ENCODE peak calls at places on chromosomes 1 and 21, in five cellular contexts. One of them, this sample, is unnamed.

GRCh38 chr1:119003413-119004128 is 15.4 kb upstream of the TBX15 start:
- DNase-seq in endothelial cell of umbilical vein: no peak
- DNase-seq in tibial artery: no peak
- DNase-seq in lower lobe of right lung: no peak
- DNase-seq in AG04449: no peak
- DNase-seq in this sample: no peak

GRCh38 chr1:43636006-43636641 is 13.8 kb upstream of the KDM4A start:
- DNase-seq in AG04449: no peak
- DNase-seq in lower lobe of right lung: no peak
- DNase-seq in tibial artery: no peak
- DNase-seq in endothelial cell of umbilical vein: no peak
- DNase-seq in this sample: no peak

GRCh38 chr1:195733826-195734225 is 874.4 kb downstream of the KCNT2 start:
- DNase-seq in lower lobe of right lung: no peak
- DNase-seq in endothelial cell of umbilical vein: no peak
- DNase-seq in tibial artery: no peak
- DNase-seq in AG04449: no peak
- DNase-seq in this sample: peak

GRCh38 chr1:42847111-42847580 is 733 bp downstream of the ZNF691 start:
- DNase-seq in lower lobe of right lung: no peak
- DNase-seq in AG04449: no peak
- DNase-seq in tibial artery: no peak
- DNase-seq in endothelial cell of umbilical vein: no peak
- DNase-seq in this sample: no peak

GRCh38 chr1:181140398-181140797 is 51.9 kb downstream of the IER5 start:
- DNase-seq in AG04449: no peak
- DNase-seq in tibial artery: no peak
- DNase-seq in lower lobe of right lung: no peak
- DNase-seq in endothelial cell of umbilical vein: no peak
- DNase-seq in this sample: no peak

GRCh38 chr1:167066333-167067122 is 23.6 kb downstream of the GPA33 start:
- DNase-seq in tibial artery: peak
- DNase-seq in endothelial cell of umbilical vein: peak
- DNase-seq in lower lobe of right lung: peak
- DNase-seq in AG04449: no peak
- DNase-seq in this sample: no peak

GRCh38 chr1:247366926-247367325 is 35.3 kb upstream of the ZNF496 start:
- DNase-seq in AG04449: no peak
- DNase-seq in lower lobe of right lung: no peak
- DNase-seq in endothelial cell of umbilical vein: no peak
- DNase-seq in tibial artery: no peak
- DNase-seq in this sample: no peak

GRCh38 chr1:222583079-222583478 is 6.7 kb downstream of the TAF1A start:
- DNase-seq in endothelial cell of umbilical vein: no peak
- DNase-seq in AG04449: no peak
- DNase-seq in lower lobe of right lung: no peak
- DNase-seq in tibial artery: no peak
- DNase-seq in this sample: no peak

GRCh38 chr1:12180315-12180714 is 13.5 kb downstream of the TNFRSF1B start:
- DNase-seq in AG04449: no peak
- DNase-seq in tibial artery: peak
- DNase-seq in endothelial cell of umbilical vein: no peak
- DNase-seq in lower lobe of right lung: peak
- DNase-seq in this sample: no peak

GRCh38 chr1:10569531-10569930 is 94.8 kb downstream of the PEX14 start:
- DNase-seq in AG04449: no peak
- DNase-seq in lower lobe of right lung: no peak
- DNase-seq in endothelial cell of umbilical vein: no peak
- DNase-seq in tibial artery: no peak
- DNase-seq in this sample: no peak

GRCh38 chr1:158087320-158087927 is 93.3 kb upstream of the CD1D start:
- DNase-seq in endothelial cell of umbilical vein: peak
- DNase-seq in tibial artery: no peak
- DNase-seq in AG04449: peak
- DNase-seq in lower lobe of right lung: no peak
- DNase-seq in this sample: peak

GRCh38 chr1:73859227-73859626 is 338.7 kb downstream of the LRRIQ3 start:
- DNase-seq in tibial artery: no peak
- DNase-seq in endothelial cell of umbilical vein: no peak
- DNase-seq in lower lobe of right lung: no peak
- DNase-seq in AG04449: no peak
- DNase-seq in this sample: no peak

GRCh38 chr1:63304410-63304809 is 18.0 kb upstream of the FOXD3 start:
- DNase-seq in AG04449: no peak
- DNase-seq in endothelial cell of umbilical vein: no peak
- DNase-seq in lower lobe of right lung: no peak
- DNase-seq in tibial artery: no peak
- DNase-seq in this sample: no peak

GRCh38 chr1:171127481-171127880 is 36.8 kb downstream of the FMO3 start:
- DNase-seq in AG04449: no peak
- DNase-seq in endothelial cell of umbilical vein: no peak
- DNase-seq in lower lobe of right lung: no peak
- DNase-seq in tibial artery: no peak
- DNase-seq in this sample: peak

GRCh38 chr1:34792424-34792823 is 375 bp upstream of the GJA4 start:
- DNase-seq in tibial artery: no peak
- DNase-seq in endothelial cell of umbilical vein: no peak
- DNase-seq in AG04449: no peak
- DNase-seq in lower lobe of right lung: no peak
- DNase-seq in this sample: no peak

GRCh38 chr1:94316836-94317789 is 79.7 kb upstream of the ARHGAP29 start:
- DNase-seq in tibial artery: no peak
- DNase-seq in AG04449: no peak
- DNase-seq in endothelial cell of umbilical vein: peak
- DNase-seq in lower lobe of right lung: no peak
- DNase-seq in this sample: no peak

GRCh38 chr1:118461154-118461553 is 276.1 kb upstream of the SPAG17 start:
- DNase-seq in endothelial cell of umbilical vein: no peak
- DNase-seq in AG04449: no peak
- DNase-seq in lower lobe of right lung: no peak
- DNase-seq in tibial artery: no peak
- DNase-seq in this sample: no peak

GRCh38 chr1:94928293-94928939 is 1.5 kb upstream of the CNN3 start:
- DNase-seq in endothelial cell of umbilical vein: no peak
- DNase-seq in AG04449: no peak
- DNase-seq in lower lobe of right lung: no peak
- DNase-seq in tibial artery: no peak
- DNase-seq in this sample: no peak

GRCh38 chr1:34786521-34787325 is 5.7 kb downstream of the GJB3 start:
- DNase-seq in lower lobe of right lung: peak
- DNase-seq in endothelial cell of umbilical vein: peak
- DNase-seq in AG04449: peak
- DNase-seq in tibial artery: peak
- DNase-seq in this sample: peak

GRCh38 chr1:43980255-43981134 is 1.5 kb downstream of the B4GALT2 start:
- DNase-seq in endothelial cell of umbilical vein: no peak
- DNase-seq in lower lobe of right lung: no peak
- DNase-seq in AG04449: no peak
- DNase-seq in tibial artery: no peak
- DNase-seq in this sample: no peak

GRCh38 chr1:160618327-160618726 is 28.5 kb downstream of the SLAMF1 start:
- DNase-seq in endothelial cell of umbilical vein: no peak
- DNase-seq in AG04449: no peak
- DNase-seq in tibial artery: no peak
- DNase-seq in lower lobe of right lung: no peak
- DNase-seq in this sample: no peak

GRCh38 chr1:205568469-205569361 is 63.1 kb downstream of the ELK4 start:
- DNase-seq in AG04449: no peak
- DNase-seq in endothelial cell of umbilical vein: no peak
- DNase-seq in tibial artery: peak
- DNase-seq in lower lobe of right lung: no peak
- DNase-seq in this sample: no peak
- H3K4me3 ChIP-seq in AG04449: no peak
- H3K4me3 ChIP-seq in endothelial cell of umbilical vein: no peak
- H3K4me3 ChIP-seq in tibial artery: peak
- H3K4me3 ChIP-seq in lower lobe of right lung: peak
- H3K4me3 ChIP-seq in this sample: no peak

GRCh38 chr21:29671728-29672127 is 268.1 kb downstream of the GRIK1 start:
- DNase-seq in tibial artery: no peak
- DNase-seq in AG04449: no peak
- DNase-seq in endothelial cell of umbilical vein: no peak
- DNase-seq in lower lobe of right lung: no peak
- DNase-seq in this sample: no peak
- TF ChIP-seq CTCF in tibial artery: no peak
- TF ChIP-seq CTCF in AG04449: no peak
- TF ChIP-seq CTCF in endothelial cell of umbilical vein: no peak
- TF ChIP-seq CTCF in lower lobe of right lung: no peak
- TF ChIP-seq CTCF in this sample: no peak

GRCh38 chr1:232875536-232875935 is 70.3 kb downstream of the MAP10 start:
- DNase-seq in tibial artery: no peak
- DNase-seq in lower lobe of right lung: no peak
- DNase-seq in AG04449: no peak
- DNase-seq in endothelial cell of umbilical vein: no peak
- DNase-seq in this sample: no peak

GRCh38 chr1:232872738-232873137 is 67.5 kb downstream of the MAP10 start:
- DNase-seq in endothelial cell of umbilical vein: no peak
- DNase-seq in lower lobe of right lung: no peak
- DNase-seq in tibial artery: no peak
- DNase-seq in AG04449: no peak
- DNase-seq in this sample: no peak

GRCh38 chr1:232873412-232873811 is 68.2 kb downstream of the MAP10 start:
- DNase-seq in endothelial cell of umbilical vein: no peak
- DNase-seq in lower lobe of right lung: no peak
- DNase-seq in AG04449: no peak
- DNase-seq in tibial artery: no peak
- DNase-seq in this sample: no peak

GRCh38 chr1:232876506-232877360 is 71.5 kb downstream of the MAP10 start:
- DNase-seq in endothelial cell of umbilical vein: no peak
- DNase-seq in lower lobe of right lung: no peak
- DNase-seq in AG04449: no peak
- DNase-seq in tibial artery: no peak
- DNase-seq in this sample: no peak

DNA sequence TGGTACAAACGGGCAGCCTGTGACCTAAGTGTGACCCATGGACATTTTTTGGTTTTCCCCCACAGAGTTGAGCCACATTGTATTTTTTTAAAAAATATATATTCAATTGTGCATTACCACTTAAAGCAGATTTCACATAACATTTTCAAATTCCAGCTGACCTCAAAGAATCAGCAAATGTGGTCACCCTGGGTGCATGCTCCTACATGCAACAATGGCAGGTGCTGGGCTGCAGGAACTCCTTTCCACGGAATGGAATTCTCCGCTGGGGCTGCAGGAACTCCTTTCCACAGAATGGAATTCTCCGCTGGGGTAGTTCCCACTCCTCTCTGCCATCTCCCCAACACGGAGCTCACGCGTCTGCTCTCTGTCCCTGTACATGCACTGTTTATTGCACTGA is 68.7 kb downstream of the MAP10 start:
- DNase-seq in tibial artery: no peak
- DNase-seq in AG04449: no peak
- DNase-seq in lower lobe of right lung: no peak
- DNase-seq in endothelial cell of umbilical vein: no peak
- DNase-seq in this sample: no peak
- H3K4me3 ChIP-seq in tibial artery: no peak
- H3K4me3 ChIP-seq in AG04449: no peak
- H3K4me3 ChIP-seq in lower lobe of right lung: no peak
- H3K4me3 ChIP-seq in endothelial cell of umbilical vein: no peak
- H3K4me3 ChIP-seq in this sample: no peak

GRCh38 chr1:100320311-100321097 is 31.8 kb upstream of the CDC14A start:
- DNase-seq in lower lobe of right lung: no peak
- DNase-seq in AG04449: no peak
- DNase-seq in endothelial cell of umbilical vein: no peak
- DNase-seq in tibial artery: no peak
- DNase-seq in this sample: no peak
- TF ChIP-seq CTCF in lower lobe of right lung: no peak
- TF ChIP-seq CTCF in AG04449: no peak
- TF ChIP-seq CTCF in endothelial cell of umbilical vein: no peak
- TF ChIP-seq CTCF in tibial artery: no peak
- TF ChIP-seq CTCF in this sample: no peak

GRCh38 chr1:21932127-21932526 is 5.0 kb downstream of the HSPG2 start:
- DNase-seq in lower lobe of right lung: no peak
- DNase-seq in endothelial cell of umbilical vein: peak
- DNase-seq in tibial artery: peak
- DNase-seq in AG04449: no peak
- DNase-seq in this sample: no peak

GRCh38 chr1:21931171-21932093 is 5.7 kb downstream of the HSPG2 start:
- DNase-seq in tibial artery: peak
- DNase-seq in lower lobe of right lung: peak
- DNase-seq in AG04449: peak
- DNase-seq in endothelial cell of umbilical vein: peak
- DNase-seq in this sample: no peak

GRCh38 chr1:21935891-21936365 is 1.2 kb downstream of the HSPG2 start:
- DNase-seq in tibial artery: no peak
- DNase-seq in AG04449: no peak
- DNase-seq in lower lobe of right lung: peak
- DNase-seq in endothelial cell of umbilical vein: peak
- DNase-seq in this sample: no peak

GRCh38 chr1:21935393-21935804 is 1.7 kb downstream of the HSPG2 start:
- DNase-seq in endothelial cell of umbilical vein: peak
- DNase-seq in tibial artery: no peak
- DNase-seq in lower lobe of right lung: no peak
- DNase-seq in AG04449: no peak
- DNase-seq in this sample: no peak

GRCh38 chr1:21933397-21934248 is 3.5 kb downstream of the HSPG2 start:
- DNase-seq in lower lobe of right lung: peak
- DNase-seq in endothelial cell of umbilical vein: peak
- DNase-seq in AG04449: no peak
- DNase-seq in tibial artery: peak
- DNase-seq in this sample: no peak
- H3K4me3 ChIP-seq in lower lobe of right lung: peak
- H3K4me3 ChIP-seq in endothelial cell of umbilical vein: peak
- H3K4me3 ChIP-seq in AG04449: peak
- H3K4me3 ChIP-seq in tibial artery: peak
- H3K4me3 ChIP-seq in this sample: no peak

GRCh38 chr21:39204134-39204533 is 20.9 kb upstream of the PSMG1 start:
- DNase-seq in lower lobe of right lung: no peak
- DNase-seq in endothelial cell of umbilical vein: no peak
- DNase-seq in tibial artery: no peak
- DNase-seq in AG04449: no peak
- DNase-seq in this sample: no peak
- TF ChIP-seq CTCF in lower lobe of right lung: no peak
- TF ChIP-seq CTCF in endothelial cell of umbilical vein: no peak
- TF ChIP-seq CTCF in tibial artery: no peak
- TF ChIP-seq CTCF in AG04449: no peak
- TF ChIP-seq CTCF in this sample: no peak

DNA sequence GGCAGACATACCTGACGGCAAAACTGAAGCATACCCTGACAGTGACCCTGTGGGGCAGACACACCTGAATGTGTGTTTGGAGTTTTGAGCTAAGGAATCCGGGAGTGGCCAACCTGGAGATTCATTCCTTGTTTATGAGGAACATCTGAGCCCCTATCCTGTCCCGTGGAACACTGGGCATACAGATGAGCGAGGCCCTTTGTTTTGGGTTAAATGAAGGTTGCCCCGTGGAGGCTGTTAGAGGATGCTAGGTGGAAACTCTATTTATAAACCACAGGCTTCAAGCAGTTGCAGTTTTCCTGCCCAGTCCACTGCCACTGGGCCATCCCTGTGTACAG is 18.1 kb downstream of the GALNT2 start:
- DNase-seq in tibial artery: no peak
- DNase-seq in lower lobe of right lung: no peak
- DNase-seq in endothelial cell of umbilical vein: no peak
- DNase-seq in AG04449: no peak
- DNase-seq in this sample: no peak
- H3K4me3 ChIP-seq in tibial artery: no peak
- H3K4me3 ChIP-seq in lower lobe of right lung: no peak
- H3K4me3 ChIP-seq in endothelial cell of umbilical vein: no peak
- H3K4me3 ChIP-seq in AG04449: no peak
- H3K4me3 ChIP-seq in this sample: no peak

GRCh38 chr1:36083635-36084501 is at the start of gene TEKT2:
- DNase-seq in lower lobe of right lung: no peak
- DNase-seq in AG04449: no peak
- DNase-seq in endothelial cell of umbilical vein: peak
- DNase-seq in tibial artery: no peak
- DNase-seq in this sample: no peak
- TF ChIP-seq CTCF in lower lobe of right lung: no peak
- TF ChIP-seq CTCF in AG04449: no peak
- TF ChIP-seq CTCF in endothelial cell of umbilical vein: no peak
- TF ChIP-seq CTCF in tibial artery: no peak
- TF ChIP-seq CTCF in this sample: no peak